ENCODE peak calls at places on chromosome 3, in five cellular contexts. U is AG10803, F is A549, N is IMR-90, K is fibroblast of the aortic adventitia. W is an unnamed sample.

GRCh38 chr3:178036745-178037144 is 499.5 kb upstream of the KCNMB2 start:
- DNase-seq in U (peak), N (peak), F (no peak), K (peak), W (peak)

GRCh38 chr3:128082545-128082944 is 30.3 kb downstream of the SEC61A1 start:
- DNase-seq in K (no peak), N (no peak), U (no peak), F (no peak), W (no peak)

GRCh38 chr3:71582612-71583568 is 638 bp downstream of the FOXP1 start:
- DNase-seq in N (peak), K (peak), U (peak), F (peak), W (no peak)

GRCh38 chr3:54146383-54147239 is 24.3 kb downstream of the CACNA2D3 start:
- DNase-seq in K (no peak), F (peak), N (no peak), U (peak), W (no peak)

GRCh38 chr3:3740061-3740460 is 59.2 kb upstream of the LRRN1 start:
- DNase-seq in F (no peak), K (no peak), N (no peak), U (no peak), W (no peak)

GRCh38 chr3:31064021-31064420 is 169.6 kb upstream of the GADL1 start:
- DNase-seq in K (peak), F (no peak), U (peak), N (peak), W (no peak)

GRCh38 chr3:131804565-131805133 is 230.2 kb downstream of the CPNE4 start:
- DNase-seq in N (no peak), F (no peak), K (peak), U (peak), W (no peak)

GRCh38 chr3:11154036-11154952 is at the start of gene HRH1:
- DNase-seq in K (peak), N (no peak), F (peak), U (no peak), W (no peak)

GRCh38 chr3:43153189-43154083 is 47.6 kb upstream of the POMGNT2 start:
- DNase-seq in N (peak), K (peak), U (peak), F (no peak), W (no peak)

GRCh38 chr3:188092648-188093047 is 61.3 kb upstream of the LPP start:
- DNase-seq in U (peak), K (no peak), F (no peak), N (peak), W (no peak)

GRCh38 chr3:146892041-146892440 is 286.9 kb upstream of the PLSCR5 start:
- DNase-seq in U (no peak), F (no peak), K (no peak), N (no peak), W (no peak)

GRCh38 chr3:165837058-165837525 is at the start of gene BCHE:
- DNase-seq in K (peak), U (no peak), N (peak), F (peak), W (peak)

GRCh38 chr3:133256787-133257483 is 142.9 kb upstream of the BFSP2 start:
- DNase-seq in F (no peak), K (no peak), N (no peak), U (no peak), W (no peak)

GRCh38 chr3:114770874-114771273 is 376.2 kb downstream of the ZBTB20 start:
- DNase-seq in N (peak), F (peak), K (peak), U (peak), W (no peak)

GRCh38 chr3:69299344-69299743 is 86.5 kb downstream of the FRMD4B start:
- DNase-seq in K (no peak), F (peak), N (no peak), U (no peak), W (no peak)

GRCh38 chr3:25532763-25533162 is 104.7 kb downstream of the RARB start:
- DNase-seq in U (no peak), N (peak), F (peak), K (no peak), W (no peak)

GRCh38 chr3:21017115-21017852 is 733.7 kb downstream of the ZNF385D start:
- DNase-seq in K (peak), F (peak), N (no peak), U (no peak), W (no peak)

GRCh38 chr3:115931581-115931980 is 308.3 kb downstream of the GAP43 start:
- DNase-seq in K (no peak), U (no peak), F (no peak), N (peak), W (no peak)

GRCh38 chr3:32154180-32154579 is 47.8 kb downstream of the GPD1L start:
- DNase-seq in U (no peak), F (peak), N (no peak), K (no peak), W (no peak)

GRCh38 chr3:20240154-20240883 is 54.3 kb upstream of the SGO1 start:
- DNase-seq in U (no peak), K (no peak), N (no peak), F (no peak), W (no peak)

GRCh38 chr3:194277547-194278091 is 73.5 kb downstream of the CPN2 start:
- DNase-seq in U (peak), N (peak), K (peak), F (no peak), W (peak)

GRCh38 chr3:59286791-59287531 is 237.1 kb upstream of the CFAP20DC start:
- DNase-seq in K (peak), N (peak), F (no peak), U (peak), W (no peak)

GRCh38 chr3:126216416-126216815 is 36.0 kb upstream of the ALDH1L1 start:
- DNase-seq in F (no peak), N (peak), U (peak), K (peak), W (no peak)

GRCh38 chr3:9203317-9203716 is 46.1 kb downstream of the SRGAP3 start:
- DNase-seq in U (no peak), F (no peak), N (no peak), K (no peak), W (no peak)
- TF ChIP-seq CTCF in U (no peak), F (no peak), N (no peak), K (no peak), W (no peak)

GRCh38 chr3:99624536-99625236 is 13.7 kb upstream of the COL8A1 start:
- DNase-seq in N (no peak), F (no peak), U (no peak), K (no peak), W (no peak)
- H3K4me3 ChIP-seq in N (no peak), F (no peak), U (no peak), K (no peak), W (no peak)

GRCh38 chr3:62874398-62875102 is 666 bp downstream of the CADPS start:
- DNase-seq in U (no peak), F (no peak), K (no peak), N (no peak), W (no peak)

GRCh38 chr3:62876064-62876463 is 848 bp upstream of the CADPS start:
- DNase-seq in K (peak), F (peak), N (peak), U (peak), W (peak)

GRCh38 chr3:62872318-62872717 is 2.9 kb downstream of the CADPS start:
- DNase-seq in F (no peak), U (no peak), K (no peak), N (no peak), W (no peak)

GRCh38 chr3:62875103-62876002 is at the start of gene CADPS:
- DNase-seq in N (no peak), K (no peak), U (peak), F (no peak), W (no peak)

DNA sequence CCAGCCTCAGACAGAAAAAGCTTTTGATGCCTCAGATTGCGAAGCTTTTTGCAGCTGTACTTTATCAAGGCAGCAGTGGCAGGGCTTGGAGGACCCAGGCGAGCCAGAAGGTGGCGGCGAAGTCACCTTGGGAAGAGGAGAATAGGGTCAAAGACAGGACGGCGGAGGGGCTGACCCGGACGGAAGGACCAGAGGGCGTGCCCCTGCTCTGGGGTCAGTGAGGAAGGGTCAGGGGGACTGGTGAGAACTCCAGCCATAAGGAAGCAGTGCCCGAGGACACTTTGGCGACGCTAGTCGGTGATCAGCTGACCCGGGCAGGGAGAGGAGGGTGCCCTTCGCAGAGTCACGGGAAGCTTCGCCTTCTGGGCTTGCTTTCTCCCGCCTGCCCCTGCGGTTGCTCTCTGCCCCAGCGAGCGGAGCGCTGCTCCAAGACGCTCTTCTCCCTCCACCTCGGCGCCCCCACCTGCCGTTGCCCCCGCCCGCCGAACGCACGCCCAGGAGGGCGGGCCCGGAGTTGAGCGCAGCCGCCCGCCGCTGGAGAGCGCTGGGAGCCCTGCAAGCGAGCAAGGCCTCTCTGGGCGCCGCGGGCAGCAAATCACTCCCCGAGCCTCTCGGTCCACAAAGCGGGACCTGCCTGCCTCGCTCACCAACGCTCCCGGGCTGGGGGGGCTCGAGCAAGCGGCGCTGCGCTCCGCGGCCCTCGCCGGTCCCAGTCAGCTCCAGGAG is 1.4 kb downstream of the CADPS start:
- DNase-seq in F (peak), N (no peak), K (no peak), U (peak), W (no peak)
- TF ChIP-seq CTCF in F (peak), N (no peak), K (no peak), U (peak), W (peak)

GRCh38 chr3:28951773-28952556 is 328.9 kb upstream of the RBMS3 start:
- DNase-seq in K (peak), U (no peak), F (no peak), N (no peak), W (no peak)
- H3K4me3 ChIP-seq in K (no peak), U (no peak), F (no peak), N (no peak), W (no peak)

GRCh38 chr3:183158113-183158512 is 4.4 kb downstream of the LAMP3 start:
- DNase-seq in K (no peak), F (no peak), N (no peak), U (no peak), W (no peak)

GRCh38 chr3:183161552-183162345 is 785 bp downstream of the LAMP3 start:
- DNase-seq in K (peak), N (no peak), U (no peak), F (no peak), W (no peak)

GRCh38 chr3:183160616-183161015 is 1.9 kb downstream of the LAMP3 start:
- DNase-seq in N (no peak), F (no peak), U (no peak), K (no peak), W (no peak)

GRCh38 chr3:183158552-183159006 is 4.0 kb downstream of the LAMP3 start:
- DNase-seq in N (peak), U (peak), F (no peak), K (no peak), W (peak)

DNA sequence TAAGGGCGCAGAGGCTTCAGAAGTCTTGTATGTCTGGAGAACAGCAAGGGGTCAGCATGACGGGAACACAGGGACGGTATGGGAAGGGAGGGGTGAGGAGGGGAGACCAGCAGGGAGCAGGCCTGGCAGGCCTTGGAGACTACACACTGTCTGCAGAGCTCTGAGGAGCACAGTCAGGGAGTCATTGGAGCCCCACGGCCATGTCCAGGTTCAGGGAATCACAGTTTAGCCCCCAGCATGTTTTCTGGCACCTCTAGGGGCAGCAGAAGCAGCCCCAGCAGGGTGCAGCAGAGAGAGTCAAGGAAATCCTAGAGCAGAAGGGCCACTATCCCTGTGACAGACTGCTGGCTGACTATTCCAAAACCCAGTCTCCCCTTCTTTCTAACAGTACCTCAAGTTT is 3.2 kb downstream of the LAMP3 start:
- DNase-seq in U (no peak), K (no peak), N (no peak), F (no peak), W (no peak)
- TF ChIP-seq CTCF in U (peak), K (peak), N (no peak), F (no peak), W (no peak)

DNA sequence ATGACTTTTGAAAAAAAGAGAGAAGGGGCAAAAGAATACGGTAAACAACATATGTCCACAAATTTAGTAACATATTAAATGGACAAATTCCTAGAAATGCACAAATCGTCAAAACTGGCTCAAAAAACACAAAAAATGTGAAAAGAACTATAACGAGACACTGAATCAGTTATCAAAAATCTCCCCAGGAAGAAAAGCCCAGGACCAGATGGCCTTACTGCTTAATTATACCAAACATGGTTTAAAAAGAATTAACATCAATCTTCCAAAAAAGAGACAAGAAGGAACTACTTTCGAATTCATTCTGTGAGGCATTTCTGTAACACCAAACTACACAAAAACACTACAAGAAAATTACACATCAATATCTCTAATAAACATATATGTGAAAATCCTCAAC is 117.4 kb downstream of the STAG1 start:
- DNase-seq in F (no peak), U (peak), N (no peak), K (no peak), W (no peak)
- H3K4me3 ChIP-seq in F (no peak), U (no peak), N (no peak), K (no peak), W (no peak)

W was measured in astrocyte of the cerebellum.